ENCODE peak calls at places on chromosomes 12 and 14, in four cellular contexts. One of them, this sample, is unnamed.

GRCh38 chr14:34098045-34098984 is 147.4 kb upstream of the EGLN3 start:
- DNase-seq in WTC11: peak
- DNase-seq in HEK293T: peak
- DNase-seq in activated CD8-positive, alpha-beta T cell treated with anti-CD3 and anti-CD28 coated beads for 36 hours: peak
- DNase-seq in this sample: peak

GRCh38 chr12:33472299-33472698 is 32.7 kb upstream of the SYT10 start:
- DNase-seq in WTC11: no peak
- DNase-seq in activated CD8-positive, alpha-beta T cell treated with anti-CD3 and anti-CD28 coated beads for 36 hours: no peak
- DNase-seq in HEK293T: no peak
- DNase-seq in this sample: no peak

GRCh38 chr12:93982847-93983315 is 165.5 kb upstream of the PLXNC1 start:
- DNase-seq in WTC11: no peak
- DNase-seq in HEK293T: no peak
- DNase-seq in activated CD8-positive, alpha-beta T cell treated with anti-CD3 and anti-CD28 coated beads for 36 hours: peak
- DNase-seq in this sample: no peak

GRCh38 chr12:62684586-62685295 is 218.1 kb downstream of the MON2 start:
- DNase-seq in activated CD8-positive, alpha-beta T cell treated with anti-CD3 and anti-CD28 coated beads for 36 hours: no peak
- DNase-seq in HEK293T: no peak
- DNase-seq in WTC11: no peak
- DNase-seq in this sample: no peak

GRCh38 chr12:48819986-48820385 is 1.7 kb downstream of the CACNB3 start:
- DNase-seq in WTC11: no peak
- DNase-seq in activated CD8-positive, alpha-beta T cell treated with anti-CD3 and anti-CD28 coated beads for 36 hours: no peak
- DNase-seq in HEK293T: no peak
- DNase-seq in this sample: no peak

GRCh38 chr12:31323466-31324115 is 2.4 kb downstream of the SINHCAF start:
- DNase-seq in HEK293T: no peak
- DNase-seq in WTC11: peak
- DNase-seq in activated CD8-positive, alpha-beta T cell treated with anti-CD3 and anti-CD28 coated beads for 36 hours: peak
- DNase-seq in this sample: peak

GRCh38 chr12:132145334-132145733 is 1.1 kb downstream of the NOC4L start:
- DNase-seq in activated CD8-positive, alpha-beta T cell treated with anti-CD3 and anti-CD28 coated beads for 36 hours: no peak
- DNase-seq in HEK293T: no peak
- DNase-seq in WTC11: no peak
- DNase-seq in this sample: no peak

GRCh38 chr14:50999726-51000125 is 55.4 kb upstream of the PYGL start:
- DNase-seq in WTC11: no peak
- DNase-seq in activated CD8-positive, alpha-beta T cell treated with anti-CD3 and anti-CD28 coated beads for 36 hours: peak
- DNase-seq in HEK293T: no peak
- DNase-seq in this sample: no peak

GRCh38 chr12:4448943-4449861 is 3.6 kb upstream of the FGF6 start:
- DNase-seq in HEK293T: no peak
- DNase-seq in WTC11: no peak
- DNase-seq in activated CD8-positive, alpha-beta T cell treated with anti-CD3 and anti-CD28 coated beads for 36 hours: no peak
- DNase-seq in this sample: no peak